ENCODE peak calls at places on chromosomes 5 and 9, in four cellular contexts. One of them, this sample, is unnamed.

GRCh38 chr5:24909210-24909609 is 264.4 kb upstream of the CDH10 start:
- DNase-seq in BE2C: no peak
- DNase-seq in lung: no peak
- DNase-seq in GM06990: no peak
- DNase-seq in this sample: no peak

GRCh38 chr9:99809586-99810357 is 11.9 kb upstream of the NR4A3 start:
- DNase-seq in BE2C: no peak
- DNase-seq in lung: no peak
- DNase-seq in GM06990: no peak
- DNase-seq in this sample: no peak

GRCh38 chr5:17743580-17744435 is 109.5 kb downstream of the TAF11L14 start:
- DNase-seq in BE2C: no peak
- DNase-seq in GM06990: no peak
- DNase-seq in lung: no peak
- DNase-seq in this sample: no peak

GRCh38 chr5:60178101-60178500 is 284.6 kb upstream of the PDE4D start:
- DNase-seq in GM06990: no peak
- DNase-seq in lung: no peak
- DNase-seq in BE2C: no peak
- DNase-seq in this sample: no peak

GRCh38 chr5:154215931-154216330 is 25.4 kb downstream of the GALNT10 start:
- DNase-seq in BE2C: no peak
- DNase-seq in lung: no peak
- DNase-seq in GM06990: no peak
- DNase-seq in this sample: no peak

GRCh38 chr5:150124111-150124557 is 31.5 kb downstream of the PDGFRB start:
- DNase-seq in lung: no peak
- DNase-seq in BE2C: no peak
- DNase-seq in GM06990: no peak
- DNase-seq in this sample: no peak

GRCh38 chr9:107176701-107177100 is 106.4 kb upstream of the RAD23B start:
- DNase-seq in lung: no peak
- DNase-seq in BE2C: peak; percentile 98
- DNase-seq in GM06990: no peak
- DNase-seq in this sample: no peak

GRCh38 chr5:59174248-59174844 is 591.5 kb downstream of the RAB3C start:
- DNase-seq in GM06990: no peak
- DNase-seq in lung: peak; percentile 30
- DNase-seq in BE2C: peak; percentile 54
- DNase-seq in this sample: peak; percentile 26

GRCh38 chr5:36502608-36503007 is 103.8 kb upstream of the SLC1A3 start:
- DNase-seq in BE2C: no peak
- DNase-seq in GM06990: no peak
- DNase-seq in lung: no peak
- DNase-seq in this sample: no peak

GRCh38 chr5:39211773-39212172 is 7.6 kb downstream of the FYB1 start:
- DNase-seq in lung: no peak
- DNase-seq in GM06990: no peak
- DNase-seq in BE2C: no peak
- DNase-seq in this sample: no peak

GRCh38 chr5:100900142-100900795 is 2.8 kb downstream of the ST8SIA4 start:
- DNase-seq in BE2C: peak; percentile 47
- DNase-seq in lung: peak; percentile 33
- DNase-seq in GM06990: no peak
- DNase-seq in this sample: no peak

GRCh38 chr5:25056846-25057245 is 412.1 kb upstream of the CDH10 start:
- DNase-seq in GM06990: no peak
- DNase-seq in BE2C: peak; percentile 57
- DNase-seq in lung: no peak
- DNase-seq in this sample: no peak

GRCh38 chr5:172564187-172564586 is 76.9 kb upstream of the NEURL1B start:
- DNase-seq in BE2C: no peak
- DNase-seq in GM06990: no peak
- DNase-seq in lung: peak; percentile 39
- DNase-seq in this sample: no peak

GRCh38 chr5:78076351-78076750 is 218.1 kb downstream of the AP3B1 start:
- DNase-seq in GM06990: no peak
- DNase-seq in lung: no peak
- DNase-seq in BE2C: no peak
- DNase-seq in this sample: no peak

GRCh38 chr9:120393386-120394057 is 186.4 kb downstream of the CDK5RAP2 start:
- DNase-seq in BE2C: no peak
- DNase-seq in GM06990: no peak
- DNase-seq in lung: no peak
- DNase-seq in this sample: no peak

GRCh38 chr9:17900604-17901003 is 321.7 kb downstream of the SH3GL2 start:
- DNase-seq in BE2C: no peak
- DNase-seq in lung: no peak
- DNase-seq in GM06990: no peak
- DNase-seq in this sample: no peak

DNA sequence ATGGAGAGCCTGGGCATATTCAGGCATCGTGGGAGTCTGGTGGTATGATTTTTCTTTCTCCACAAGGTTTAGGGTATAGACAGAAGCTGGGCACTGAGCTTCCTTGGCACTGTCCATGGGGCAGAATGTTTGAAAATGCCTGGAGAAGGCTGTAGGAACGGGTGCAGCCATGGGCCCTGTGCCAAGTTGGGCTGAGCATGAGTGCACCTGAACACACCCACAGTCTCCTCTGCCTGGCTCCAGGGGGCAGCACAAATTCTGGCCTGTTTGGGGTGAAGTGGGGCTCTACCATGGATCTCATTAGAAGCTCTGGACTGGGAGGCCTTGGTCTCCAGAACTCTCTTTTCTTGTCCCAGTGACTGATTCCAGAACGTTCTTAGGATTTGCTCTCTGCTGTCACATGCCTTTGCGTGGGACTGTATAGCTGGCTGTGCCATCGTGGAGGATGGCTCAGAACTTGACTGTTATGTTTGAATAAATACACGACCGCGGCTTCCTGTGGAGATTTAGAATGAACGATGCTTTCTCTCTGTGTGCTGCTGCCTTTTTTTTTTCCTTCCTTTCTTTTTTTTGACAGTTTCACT is 229.8 kb downstream of the FANCC start:
- DNase-seq in GM06990: no peak
- DNase-seq in lung: no peak
- DNase-seq in BE2C: peak; percentile 50
- DNase-seq in this sample: no peak
- TF ChIP-seq CTCF in GM06990: peak; percentile 38
- TF ChIP-seq CTCF in lung: no peak
- TF ChIP-seq CTCF in BE2C: peak; percentile 41
- TF ChIP-seq CTCF in this sample: peak; percentile 36

DNA sequence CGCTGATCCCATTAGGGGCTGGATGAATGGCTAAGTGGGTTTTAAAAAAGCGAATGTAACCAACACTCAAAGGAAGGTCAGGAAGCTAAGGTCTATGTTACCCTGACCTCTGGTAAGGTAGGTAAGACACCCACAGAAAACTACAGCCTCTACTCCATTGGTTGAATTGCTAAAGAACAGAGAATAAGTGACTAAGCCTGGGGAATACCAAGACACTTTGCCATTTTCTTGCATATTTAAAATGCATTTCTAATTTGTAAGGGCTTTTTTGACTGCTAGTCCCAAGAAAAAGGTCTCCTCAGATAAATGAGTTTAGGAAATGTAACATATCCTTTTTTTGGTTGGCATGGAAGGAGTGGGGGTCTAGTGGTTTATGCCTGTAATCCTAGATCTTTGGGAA is 368.7 kb downstream of the BNC2 start:
- DNase-seq in BE2C: no peak
- DNase-seq in GM06990: no peak
- DNase-seq in lung: no peak
- DNase-seq in this sample: no peak
- TF ChIP-seq CTCF in BE2C: no peak
- TF ChIP-seq CTCF in GM06990: no peak
- TF ChIP-seq CTCF in lung: no peak
- TF ChIP-seq CTCF in this sample: no peak

DNA sequence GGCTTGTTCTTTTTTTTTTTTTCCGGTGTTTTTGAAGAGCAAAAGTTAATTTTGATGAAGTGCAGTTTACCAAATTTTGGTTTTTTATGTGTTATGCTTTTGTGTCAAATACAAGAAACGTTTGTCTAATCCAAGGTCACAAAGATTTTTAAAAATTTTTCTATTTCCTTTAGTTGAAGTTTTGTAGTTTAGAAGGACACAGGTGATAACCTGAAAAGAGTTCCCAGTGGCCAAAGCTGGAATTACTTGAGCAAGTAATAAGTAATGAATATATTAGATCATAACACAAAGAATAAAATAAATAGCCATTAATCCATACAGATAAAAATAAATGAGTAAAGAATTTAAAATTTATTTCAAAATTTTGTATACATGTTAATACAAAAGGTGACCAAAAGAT is 71.5 kb downstream of the FCHO2 start:
- DNase-seq in GM06990: no peak
- DNase-seq in lung: no peak
- DNase-seq in BE2C: no peak
- DNase-seq in this sample: no peak
- TF ChIP-seq CTCF in GM06990: no peak
- TF ChIP-seq CTCF in lung: no peak
- TF ChIP-seq CTCF in BE2C: peak; percentile 19
- TF ChIP-seq CTCF in this sample: no peak

GRCh38 chr9:127455299-127455992 is 4.1 kb downstream of the LRSAM1 start:
- DNase-seq in GM06990: no peak
- DNase-seq in lung: no peak
- DNase-seq in BE2C: no peak
- DNase-seq in this sample: no peak
- TF ChIP-seq CTCF in GM06990: peak; percentile 69
- TF ChIP-seq CTCF in lung: no peak
- TF ChIP-seq CTCF in BE2C: peak; percentile 39
- TF ChIP-seq CTCF in this sample: peak; percentile 43

GRCh38 chr5:106699198-106699597 is 971.5 kb downstream of the EFNA5 start:
- DNase-seq in GM06990: no peak
- DNase-seq in BE2C: peak; percentile 25
- DNase-seq in lung: no peak
- DNase-seq in this sample: no peak
- TF ChIP-seq CTCF in GM06990: peak; percentile 62
- TF ChIP-seq CTCF in BE2C: peak; percentile 40
- TF ChIP-seq CTCF in lung: no peak
- TF ChIP-seq CTCF in this sample: peak; percentile 33

DNA sequence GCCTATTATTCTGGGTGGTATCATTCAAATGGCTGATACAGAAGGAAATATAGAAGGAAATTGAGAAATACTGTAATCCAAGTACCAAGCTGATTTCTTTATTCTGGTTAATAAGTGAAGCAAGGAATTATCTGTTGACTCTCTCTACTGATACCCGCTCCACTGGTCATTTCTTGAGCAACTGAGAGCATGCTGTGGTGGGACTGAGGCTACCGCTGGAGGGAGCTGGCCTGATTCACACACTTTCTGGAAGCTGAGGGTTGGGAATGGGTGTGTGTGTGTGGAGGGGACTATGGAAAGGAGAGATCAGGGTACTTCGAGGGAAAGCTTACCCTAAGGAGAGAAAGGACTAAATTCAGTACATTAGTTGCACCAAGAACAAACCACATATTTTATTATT is 104.1 kb downstream of the UGCG start:
- DNase-seq in GM06990: no peak
- DNase-seq in lung: no peak
- DNase-seq in BE2C: no peak
- DNase-seq in this sample: no peak
- TF ChIP-seq CTCF in GM06990: no peak
- TF ChIP-seq CTCF in lung: no peak
- TF ChIP-seq CTCF in BE2C: no peak
- TF ChIP-seq CTCF in this sample: no peak

DNA sequence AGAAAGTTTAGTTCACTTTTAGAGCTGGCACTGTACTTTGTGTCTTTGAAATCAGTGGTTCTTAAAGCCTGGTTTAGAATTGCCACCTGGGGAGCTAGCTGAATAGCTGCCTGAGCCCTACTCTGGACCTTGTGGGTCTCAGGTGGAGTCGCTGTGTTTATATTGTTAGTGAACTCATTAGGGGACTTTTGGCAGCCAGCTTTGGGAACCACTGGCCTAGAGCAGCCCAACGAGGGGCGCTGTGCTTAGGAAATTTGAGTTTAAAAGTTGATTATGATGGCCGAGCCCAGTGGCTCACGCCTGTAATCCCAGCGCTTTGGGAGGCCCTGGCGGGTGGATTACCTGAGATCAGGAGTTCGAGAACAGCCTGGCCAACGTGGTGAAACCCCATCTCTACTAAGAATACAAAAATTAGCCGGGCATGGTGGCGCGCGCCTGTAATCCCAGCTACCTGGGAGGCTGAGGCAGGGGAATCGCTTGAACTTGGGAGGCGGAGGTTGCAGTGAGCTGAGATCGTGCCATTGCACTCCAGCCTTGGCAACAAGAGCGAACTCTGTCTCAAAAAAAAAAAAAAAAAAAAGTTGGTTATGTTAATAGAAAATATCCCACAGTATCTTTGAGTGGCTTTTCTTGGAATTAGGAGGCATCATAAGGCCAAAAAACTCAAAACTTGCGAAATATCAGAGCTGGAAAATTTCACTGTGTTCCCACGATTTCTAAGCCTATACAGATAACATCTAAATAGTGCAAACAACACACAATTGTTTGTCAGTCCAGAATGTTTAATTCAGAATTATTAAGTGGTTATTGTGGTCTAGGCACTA is 781 bp downstream of the MCCC2 start:
- DNase-seq in GM06990: no peak
- DNase-seq in lung: no peak
- DNase-seq in BE2C: peak; percentile 8
- DNase-seq in this sample: peak; percentile 43
- TF ChIP-seq CTCF in GM06990: no peak
- TF ChIP-seq CTCF in lung: no peak
- TF ChIP-seq CTCF in BE2C: peak; percentile 5
- TF ChIP-seq CTCF in this sample: peak; percentile 28

DNA sequence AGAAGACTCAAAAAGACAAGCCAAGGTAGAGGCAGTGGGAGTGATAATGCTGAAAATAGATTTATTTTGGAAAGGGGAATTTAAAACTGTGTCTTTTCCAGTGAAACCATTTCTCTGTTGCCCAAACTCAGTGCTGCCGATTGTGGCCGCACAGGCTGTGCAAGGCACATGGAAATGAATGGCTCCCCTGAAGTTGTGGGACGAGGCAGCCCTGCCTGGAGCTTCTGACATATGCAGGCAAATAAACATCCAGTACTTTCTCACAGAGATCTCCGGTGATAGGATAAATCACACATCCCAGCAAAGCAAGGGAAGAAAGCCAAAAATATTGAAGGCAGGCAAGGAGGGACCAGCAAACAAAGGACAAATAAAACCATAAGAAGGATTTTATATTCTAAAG is 464.5 kb downstream of the MTRR start:
- DNase-seq in GM06990: no peak
- DNase-seq in lung: no peak
- DNase-seq in BE2C: no peak
- DNase-seq in this sample: no peak
- TF ChIP-seq CTCF in GM06990: no peak
- TF ChIP-seq CTCF in lung: no peak
- TF ChIP-seq CTCF in BE2C: no peak
- TF ChIP-seq CTCF in this sample: no peak